ENCODE peak calls at places on chromosomes 13 and 19, in five cellular contexts. M is lower lobe of right lung, G is neural progenitor cell, R is WERI-Rb-1, X is aorta. K is an unnamed sample.

GRCh38 chr19:4518345-4519171 is at the start of gene PLIN4:
- DNase-seq in M (no peak), G (no peak), R (peak; percentile 85), X (peak; percentile 86), K (no peak)

GRCh38 chr13:21894703-21895699 is 224.1 kb downstream of the FGF9 start:
- DNase-seq in M (no peak), G (no peak), R (no peak), X (no peak), K (no peak)

GRCh38 chr19:14149509-14149994 is 13.2 kb upstream of the ASF1B start:
- DNase-seq in M (peak; percentile 76), G (no peak), R (no peak), X (peak; percentile 90), K (peak; percentile 86)

GRCh38 chr19:40594251-40594650 is 6.9 kb upstream of the LTBP4 start:
- DNase-seq in M (no peak), G (peak; percentile 51), R (no peak), X (no peak), K (no peak)

GRCh38 chr13:51269039-51269438 is 46.8 kb downstream of the FAM124A start:
- DNase-seq in M (no peak), G (no peak), R (no peak), X (no peak), K (no peak)

GRCh38 chr13:54492995-54493394 is 1464.4 kb downstream of the OLFM4 start:
- DNase-seq in M (no peak), G (no peak), R (no peak), X (no peak), K (no peak)

GRCh38 chr19:13012690-13013608 is 17.7 kb downstream of the NFIX start:
- DNase-seq in M (no peak), G (peak; percentile 48), R (peak; percentile 50), X (peak; percentile 90), K (no peak)

GRCh38 chr13:45773236-45773635 is 71.1 kb downstream of the CBY2 start:
- DNase-seq in M (no peak), G (no peak), R (no peak), X (no peak), K (no peak)

GRCh38 chr19:36136975-36137686 is 2.7 kb upstream of the CAPNS1 start:
- DNase-seq in M (peak; percentile 72), G (no peak), R (no peak), X (peak; percentile 83), K (no peak)

GRCh38 chr13:85528578-85529215 is 270.5 kb downstream of the SLITRK6 start:
- DNase-seq in M (no peak), G (no peak), R (no peak), X (no peak), K (no peak)

GRCh38 chr13:30679483-30680330 is 55.6 kb upstream of the ALOX5AP start:
- DNase-seq in M (no peak), G (peak; percentile 60), R (peak; percentile 11), X (no peak), K (no peak)

GRCh38 chr19:49592486-49593232 is 1.7 kb downstream of the PRR12 start:
- DNase-seq in M (no peak), G (peak; percentile 67), R (no peak), X (no peak), K (no peak)

GRCh38 chr13:64277097-64277496 is 2861.4 kb upstream of the PCDH20 start:
- DNase-seq in M (no peak), G (no peak), R (no peak), X (no peak), K (no peak)

GRCh38 chr13:111330211-111330610 is 9.8 kb downstream of the TEX29 start:
- DNase-seq in M (no peak), G (no peak), R (no peak), X (no peak), K (no peak)

GRCh38 chr13:27808866-27809546 is 16.7 kb downstream of the GSX1 start:
- DNase-seq in M (no peak), G (no peak), R (no peak), X (no peak), K (no peak)

GRCh38 chr19:54208784-54209057 is 8.1 kb downstream of the RPS9 start:
- DNase-seq in M (no peak), G (no peak), R (no peak), X (peak; percentile 69), K (no peak)

GRCh38 chr13:75771818-75772217 is 135.7 kb downstream of the LMO7 start:
- DNase-seq in M (no peak), G (no peak), R (no peak), X (no peak), K (no peak)

GRCh38 chr13:110108348-110109139 is 198.4 kb downstream of the COL4A1 start:
- DNase-seq in M (peak; percentile 73), G (peak; percentile 75), R (peak; percentile 94), X (peak; percentile 91), K (peak; percentile 89)

GRCh38 chr19:4539697-4540581 is at the start of gene LRG1:
- DNase-seq in M (peak; percentile 88), G (no peak), R (no peak), X (no peak), K (no peak)

GRCh38 chr13:109700176-109700575 is 86.2 kb downstream of the IRS2 start:
- DNase-seq in M (peak; percentile 73), G (no peak), R (peak; percentile 46), X (no peak), K (no peak)

GRCh38 chr13:32905063-32905863 is 111.0 kb upstream of the KL start:
- DNase-seq in M (no peak), G (no peak), R (no peak), X (no peak), K (no peak)

GRCh38 chr19:13819242-13819641 is 24.0 kb downstream of the ZSWIM4 start:
- DNase-seq in M (no peak), G (no peak), R (no peak), X (no peak), K (no peak)

DNA sequence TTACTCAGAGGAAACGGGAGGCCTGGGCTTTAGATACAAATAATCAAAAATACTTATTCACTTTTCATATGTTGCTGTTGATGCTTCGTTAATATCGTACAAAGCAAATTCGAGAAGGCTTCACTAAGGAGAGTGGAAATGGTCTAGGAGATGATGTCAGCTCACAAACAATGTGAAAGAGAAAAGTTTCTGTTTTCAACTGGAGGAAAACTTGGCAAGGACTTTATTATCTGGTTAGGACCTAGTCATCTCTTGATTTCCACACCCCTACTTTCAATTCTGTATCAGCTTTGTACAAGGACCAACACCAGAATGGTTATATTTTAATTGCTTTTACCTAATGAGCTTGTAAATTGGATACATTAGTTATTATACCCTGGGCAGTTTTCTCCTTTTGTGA is 88.0 kb downstream of the SLC10A2 start:
- DNase-seq in M (no peak), G (no peak), R (no peak), X (no peak), K (no peak)
- H3K4me3 ChIP-seq in M (no peak overlapping the region), G (no peak overlapping the region), R (no peak overlapping the region), X (no peak overlapping the region), K (peak overlapping the region; percentile 54)

GRCh38 chr13:24050292-24050711 is 110.2 kb upstream of the SPATA13 start:
- DNase-seq in M (peak; percentile 66), G (no peak), R (no peak), X (no peak), K (peak; percentile 83)

GRCh38 chr13:24050796-24051715 is 109.5 kb upstream of the SPATA13 start:
- DNase-seq in M (no peak), G (no peak), R (no peak), X (no peak), K (no peak)

GRCh38 chr13:24052547-24052981 is 108.0 kb upstream of the SPATA13 start:
- DNase-seq in M (no peak), G (no peak), R (no peak), X (no peak), K (no peak)

DNA sequence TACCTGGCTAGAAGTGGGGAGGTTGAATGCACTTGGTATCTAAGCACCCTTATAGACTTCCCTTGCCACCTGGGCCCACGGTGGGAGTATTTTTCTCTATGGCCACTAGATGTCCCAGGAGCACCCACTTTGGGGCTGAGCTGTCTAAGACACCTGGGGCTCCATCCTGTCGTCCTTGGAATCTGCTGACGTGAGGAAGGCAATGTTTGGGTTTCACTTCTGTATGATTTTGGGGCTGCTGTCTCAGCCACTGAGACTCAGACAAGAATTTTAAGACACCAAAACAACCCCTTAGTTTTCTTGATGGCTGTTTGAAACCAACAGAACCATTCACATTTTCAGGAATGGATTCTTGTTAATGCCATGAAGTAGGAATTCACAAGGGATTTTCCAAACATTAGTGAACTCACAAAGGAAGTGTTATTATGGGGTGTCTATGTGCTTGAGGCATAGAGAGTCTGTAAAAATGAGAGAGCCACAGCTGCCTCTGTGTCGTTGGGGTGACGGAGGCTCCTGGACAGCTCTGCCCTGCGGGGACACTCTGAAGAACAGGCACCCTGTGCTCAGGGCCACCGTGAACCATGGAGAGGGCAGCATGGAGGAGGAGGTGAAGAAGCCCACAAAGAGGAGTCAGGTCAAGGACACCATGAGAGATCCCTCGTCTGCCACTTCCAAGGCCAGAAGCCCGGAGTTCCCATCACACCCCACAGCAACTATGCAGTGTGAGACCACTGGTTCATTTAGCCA is 106.8 kb upstream of the SPATA13 start:
- DNase-seq in M (peak; percentile 63), G (peak; percentile 81), R (peak; percentile 84), X (no peak), K (no peak)
- H3K27ac ChIP-seq in M (peak overlapping the region; percentile 72), G (no peak overlapping the region), R (no peak overlapping the region), X (peak overlapping the region; percentile 81), K (peak overlapping the region; percentile 2)

DNA sequence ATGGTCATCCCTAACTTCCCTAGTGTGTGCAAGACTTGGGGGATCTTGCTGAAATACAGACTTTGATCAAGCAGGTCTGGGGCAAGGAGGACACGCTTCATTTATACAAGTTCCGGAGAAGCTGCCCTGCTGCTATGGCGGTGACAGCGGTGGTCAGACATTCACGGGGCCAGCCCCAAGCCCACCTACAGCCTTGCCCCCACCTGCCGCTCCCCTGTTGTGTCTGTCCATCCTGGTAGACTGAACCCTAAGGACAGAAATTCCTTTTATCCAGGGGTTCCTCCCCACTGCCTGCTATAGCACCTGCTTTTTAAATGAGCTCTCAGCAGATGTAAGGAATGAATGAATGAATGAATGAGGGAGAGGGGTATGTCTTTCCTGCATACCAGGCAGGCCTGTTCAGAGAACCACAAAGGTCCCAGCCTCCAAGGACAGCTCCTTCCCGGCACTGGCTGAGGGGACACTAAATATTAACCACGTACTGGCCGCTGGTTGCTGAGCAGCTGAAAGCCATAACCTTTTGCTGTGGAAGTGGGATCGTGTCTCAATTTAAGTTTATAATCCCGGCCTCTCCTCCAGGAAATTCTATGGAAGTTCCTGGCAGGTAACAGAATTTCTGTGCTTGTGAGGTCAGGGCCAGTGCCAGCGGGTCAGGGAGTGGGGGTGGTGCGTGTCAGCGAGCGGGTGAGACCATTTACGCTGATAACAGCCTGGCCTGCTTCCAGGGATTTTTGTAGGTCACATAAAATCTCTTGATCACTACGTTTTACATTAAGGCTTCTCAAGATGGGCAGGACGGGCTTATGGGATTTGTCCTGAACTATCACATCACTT is 27.1 kb downstream of the TSSK6 start:
- DNase-seq in M (no peak), G (peak; percentile 24), R (no peak), X (no peak), K (no peak)
- H3K4me3 ChIP-seq in M (peak overlapping the region; percentile 25), G (no peak overlapping the region), R (no peak overlapping the region), X (no peak overlapping the region), K (peak overlapping the region; percentile 58)

DNA sequence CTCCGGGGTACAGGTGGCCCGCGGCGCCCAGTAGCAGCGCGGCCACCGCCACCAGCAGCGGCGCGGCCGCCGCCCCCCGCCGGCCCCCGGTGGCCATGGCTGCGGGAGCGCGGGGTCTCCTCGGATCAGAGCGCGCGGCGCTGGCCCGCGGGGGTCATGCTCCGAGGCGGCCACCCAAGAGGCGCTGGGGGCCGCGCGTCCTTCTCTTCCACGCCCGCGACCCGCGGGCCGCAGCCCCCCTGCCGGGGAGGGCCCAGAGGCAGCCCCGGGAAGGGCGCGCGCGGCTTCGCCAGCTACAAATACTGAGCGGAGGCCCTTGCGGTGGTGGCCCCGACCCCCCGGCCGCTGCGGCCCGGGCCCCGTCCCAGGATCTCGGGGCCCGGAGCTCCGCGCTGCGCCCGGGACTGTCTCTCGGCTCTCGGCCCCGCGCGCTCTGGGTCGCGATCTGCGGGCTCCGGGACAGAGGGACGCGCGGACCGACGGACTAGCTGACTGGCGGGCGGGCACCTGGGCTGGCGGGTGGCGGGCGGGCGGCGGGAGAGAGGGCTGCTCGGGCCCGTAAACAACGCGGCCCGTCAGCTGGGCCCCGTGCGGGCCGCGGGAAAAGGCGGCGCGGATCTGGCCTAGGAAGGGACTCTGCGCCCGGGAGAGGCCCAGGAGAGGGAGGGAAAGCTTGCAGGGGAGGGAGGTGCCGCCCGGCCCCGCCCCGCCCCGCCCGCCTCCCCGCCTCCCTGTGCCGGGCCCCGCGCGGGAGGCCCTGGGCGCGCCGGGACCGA is at the start of gene INSR:
- DNase-seq in M (peak; percentile 90), G (peak; percentile 93), R (peak; percentile 89), X (peak; percentile 95), K (peak; percentile 90)
- H3K27ac ChIP-seq in M (peak within 1 kb of the TSS; percentile 83), G (no peak within 1 kb of the TSS), R (peak within 1 kb of the TSS; percentile 79), X (peak within 1 kb of the TSS; percentile 74), K (peak within 1 kb of the TSS; percentile 95)

K was measured in coronary artery.